ENCODE peak calls at places on chromosomes 6 and 20, in six cellular contexts. One of them, this sample, is unnamed.

GRCh38 chr6:131281471-131282270 is 146.4 kb downstream of the AKAP7 start:
- DNase-seq in non-pigmented ciliary epithelial cell: no peak
- DNase-seq in iPS-NIHi11: peak
- DNase-seq in endothelial cell: peak
- DNase-seq in dorsolateral prefrontal cortex: peak
- DNase-seq in Right ventricle myocardium superior: no peak
- DNase-seq in this sample: peak

GRCh38 chr20:49171928-49172327 is 16.2 kb downstream of the STAU1 start:
- DNase-seq in non-pigmented ciliary epithelial cell: no peak
- DNase-seq in iPS-NIHi11: no peak
- DNase-seq in endothelial cell: no peak
- DNase-seq in dorsolateral prefrontal cortex: no peak
- DNase-seq in Right ventricle myocardium superior: no peak
- DNase-seq in this sample: no peak

GRCh38 chr6:90219168-90219985 is 77.3 kb downstream of the BACH2 start:
- DNase-seq in non-pigmented ciliary epithelial cell: peak
- DNase-seq in iPS-NIHi11: peak
- DNase-seq in endothelial cell: peak
- DNase-seq in dorsolateral prefrontal cortex: no peak
- DNase-seq in Right ventricle myocardium superior: no peak
- DNase-seq in this sample: no peak

GRCh38 chr6:39778581-39779270 is 13.4 kb upstream of the DAAM2 start:
- DNase-seq in non-pigmented ciliary epithelial cell: no peak
- DNase-seq in iPS-NIHi11: no peak
- DNase-seq in endothelial cell: no peak
- DNase-seq in dorsolateral prefrontal cortex: no peak
- DNase-seq in Right ventricle myocardium superior: no peak
- DNase-seq in this sample: no peak

GRCh38 chr6:88380618-88381288 is 214.6 kb upstream of the CNR1 start:
- DNase-seq in non-pigmented ciliary epithelial cell: no peak
- DNase-seq in iPS-NIHi11: no peak
- DNase-seq in endothelial cell: no peak
- DNase-seq in dorsolateral prefrontal cortex: peak
- DNase-seq in Right ventricle myocardium superior: no peak
- DNase-seq in this sample: no peak

GRCh38 chr20:35252037-35252461 is 25.6 kb downstream of the MMP24 start:
- DNase-seq in non-pigmented ciliary epithelial cell: no peak
- DNase-seq in iPS-NIHi11: no peak
- DNase-seq in endothelial cell: no peak
- DNase-seq in dorsolateral prefrontal cortex: no peak
- DNase-seq in Right ventricle myocardium superior: no peak
- DNase-seq in this sample: no peak

GRCh38 chr6:117441824-117442264 is 16.1 kb upstream of the ROS1 start:
- DNase-seq in non-pigmented ciliary epithelial cell: no peak
- DNase-seq in iPS-NIHi11: no peak
- DNase-seq in endothelial cell: no peak
- DNase-seq in dorsolateral prefrontal cortex: no peak
- DNase-seq in Right ventricle myocardium superior: no peak
- DNase-seq in this sample: no peak

GRCh38 chr6:168056892-168057527 is 22.0 kb downstream of the FRMD1 start:
- DNase-seq in non-pigmented ciliary epithelial cell: no peak
- DNase-seq in iPS-NIHi11: no peak
- DNase-seq in endothelial cell: no peak
- DNase-seq in dorsolateral prefrontal cortex: no peak
- DNase-seq in Right ventricle myocardium superior: no peak
- DNase-seq in this sample: no peak

GRCh38 chr6:162055365-162055764 is 672.2 kb downstream of the PRKN start:
- DNase-seq in non-pigmented ciliary epithelial cell: no peak
- DNase-seq in iPS-NIHi11: peak
- DNase-seq in endothelial cell: no peak
- DNase-seq in dorsolateral prefrontal cortex: no peak
- DNase-seq in Right ventricle myocardium superior: no peak
- DNase-seq in this sample: no peak

GRCh38 chr6:43856005-43856765 is 86.2 kb downstream of the VEGFA start:
- DNase-seq in non-pigmented ciliary epithelial cell: no peak
- DNase-seq in iPS-NIHi11: peak
- DNase-seq in endothelial cell: peak
- DNase-seq in dorsolateral prefrontal cortex: no peak
- DNase-seq in Right ventricle myocardium superior: peak
- DNase-seq in this sample: peak

GRCh38 chr6:39247667-39248194 is 18.5 kb upstream of the KCNK5 start:
- DNase-seq in non-pigmented ciliary epithelial cell: no peak
- DNase-seq in iPS-NIHi11: no peak
- DNase-seq in endothelial cell: no peak
- DNase-seq in dorsolateral prefrontal cortex: no peak
- DNase-seq in Right ventricle myocardium superior: no peak
- DNase-seq in this sample: no peak

GRCh38 chr6:40492126-40492525 is 95.0 kb downstream of the LRFN2 start:
- DNase-seq in non-pigmented ciliary epithelial cell: no peak
- DNase-seq in iPS-NIHi11: peak
- DNase-seq in endothelial cell: peak
- DNase-seq in dorsolateral prefrontal cortex: no peak
- DNase-seq in Right ventricle myocardium superior: no peak
- DNase-seq in this sample: no peak

GRCh38 chr6:166907871-166908806 is 48.2 kb downstream of the RNASET2 start:
- DNase-seq in non-pigmented ciliary epithelial cell: no peak
- DNase-seq in iPS-NIHi11: peak
- DNase-seq in endothelial cell: no peak
- DNase-seq in dorsolateral prefrontal cortex: no peak
- DNase-seq in Right ventricle myocardium superior: no peak
- DNase-seq in this sample: no peak

GRCh38 chr6:43043310-43043709 is 10.3 kb downstream of the CUL7 start:
- DNase-seq in non-pigmented ciliary epithelial cell: no peak
- DNase-seq in iPS-NIHi11: no peak
- DNase-seq in endothelial cell: no peak
- DNase-seq in dorsolateral prefrontal cortex: no peak
- DNase-seq in Right ventricle myocardium superior: no peak
- DNase-seq in this sample: no peak

GRCh38 chr6:23244300-23244699 is 674.9 kb downstream of the HDGFL1 start:
- DNase-seq in non-pigmented ciliary epithelial cell: peak
- DNase-seq in iPS-NIHi11: no peak
- DNase-seq in endothelial cell: no peak
- DNase-seq in dorsolateral prefrontal cortex: no peak
- DNase-seq in Right ventricle myocardium superior: no peak
- DNase-seq in this sample: no peak

GRCh38 chr6:111177131-111177530 is 89.8 kb downstream of the SLC16A10 start:
- DNase-seq in non-pigmented ciliary epithelial cell: no peak
- DNase-seq in iPS-NIHi11: no peak
- DNase-seq in endothelial cell: no peak
- DNase-seq in dorsolateral prefrontal cortex: no peak
- DNase-seq in Right ventricle myocardium superior: no peak
- DNase-seq in this sample: no peak